ENCODE peak calls at places on chromosomes 7 and 10, in nine cellular contexts. Z is GM12892, U is spleen, O is prostate gland, F is K562, I is transverse colon, T is HCT116, N is sigmoid colon, S is stomach. C is an unnamed sample.

GRCh38 chr7:28078036-28078901 is 102.3 kb downstream of the JAZF1 start:
- DNase-seq in Z (no peak), U (no peak), O (no peak), F (peak), I (peak), T (peak), N (no peak), S (peak), C (peak)

GRCh38 chr10:11853468-11853867 is 30.3 kb downstream of the PROSER2 start:
- DNase-seq in Z (no peak), U (no peak), O (no peak), F (peak), I (no peak), T (no peak), N (peak), S (no peak), C (no peak)

GRCh38 chr7:130371059-130371458 is 9.2 kb upstream of the CPA1 start:
- DNase-seq in Z (no peak), U (no peak), O (no peak), F (no peak), I (peak), T (no peak), N (peak), S (peak), C (no peak)

GRCh38 chr10:102311025-102311420 is 65.7 kb downstream of the GBF1 start:
- DNase-seq in Z (no peak), U (no peak), O (no peak), F (no peak), I (no peak), T (no peak), N (no peak), S (no peak), C (no peak)

GRCh38 chr10:72334832-72335393 is 19.8 kb downstream of the DNAJB12 start:
- DNase-seq in Z (peak), U (peak), O (peak), F (no peak), I (peak), T (no peak), N (peak), S (peak), C (peak)

GRCh38 chr7:96310106-96310505 is 11.8 kb downstream of the SLC25A13 start:
- DNase-seq in Z (no peak), U (no peak), O (no peak), F (no peak), I (no peak), T (no peak), N (no peak), S (no peak), C (no peak)

GRCh38 chr10:79285315-79286185 is 61.7 kb upstream of the PPIF start:
- DNase-seq in Z (peak), U (no peak), O (no peak), F (no peak), I (no peak), T (no peak), N (no peak), S (no peak), C (peak)

GRCh38 chr10:67550042-67550441 is 146.0 kb downstream of the CTNNA3 start:
- DNase-seq in Z (no peak), U (no peak), O (no peak), F (no peak), I (no peak), T (no peak), N (no peak), S (no peak), C (no peak)

GRCh38 chr7:110317699-110318265 is 773.1 kb upstream of the LRRN3 start:
- DNase-seq in Z (no peak), U (no peak), O (no peak), F (no peak), I (no peak), T (peak), N (no peak), S (no peak), C (no peak)

GRCh38 chr10:79331709-79332108 is 15.6 kb upstream of the PPIF start:
- DNase-seq in Z (peak), U (peak), O (no peak), F (peak), I (no peak), T (no peak), N (no peak), S (no peak), C (no peak)

GRCh38 chr10:71238626-71239025 is 26.3 kb downstream of the UNC5B start:
- DNase-seq in Z (no peak), U (no peak), O (no peak), F (no peak), I (no peak), T (no peak), N (no peak), S (no peak), C (no peak)

GRCh38 chr10:23171232-23171876 is 20.8 kb upstream of the PTF1A start:
- DNase-seq in Z (no peak), U (no peak), O (no peak), F (peak), I (no peak), T (no peak), N (no peak), S (no peak), C (no peak)

GRCh38 chr10:96588601-96589419 is 2.0 kb upstream of the TM9SF3 start:
- DNase-seq in Z (no peak), U (no peak), O (no peak), F (no peak), I (no peak), T (no peak), N (no peak), S (no peak), C (no peak)

GRCh38 chr10:16952610-16953009 is 135.4 kb upstream of the RSU1 start:
- DNase-seq in Z (no peak), U (no peak), O (no peak), F (peak), I (no peak), T (no peak), N (no peak), S (no peak), C (no peak)

GRCh38 chr7:133556553-133556952 is 303.7 kb downstream of the EXOC4 start:
- DNase-seq in Z (no peak), U (no peak), O (no peak), F (no peak), I (no peak), T (no peak), N (no peak), S (no peak), C (no peak)

GRCh38 chr7:7176421-7177043 is 5.8 kb upstream of the C1GALT1 start:
- DNase-seq in Z (no peak), U (no peak), O (no peak), F (peak), I (no peak), T (peak), N (no peak), S (no peak), C (no peak)

GRCh38 chr7:80781146-80781545 is 137.7 kb downstream of the SEMA3C start:
- DNase-seq in Z (no peak), U (no peak), O (no peak), F (no peak), I (no peak), T (no peak), N (no peak), S (no peak), C (no peak)

GRCh38 chr7:80783177-80783687 is 135.6 kb downstream of the SEMA3C start:
- DNase-seq in Z (no peak), U (no peak), O (no peak), F (no peak), I (no peak), T (no peak), N (no peak), S (no peak), C (no peak)

GRCh38 chr7:80779456-80779855 is 139.4 kb downstream of the SEMA3C start:
- DNase-seq in Z (no peak), U (no peak), O (no peak), F (no peak), I (no peak), T (no peak), N (no peak), S (no peak), C (no peak)

GRCh38 chr7:80783688-80784327 is 135.0 kb downstream of the SEMA3C start:
- DNase-seq in Z (no peak), U (no peak), O (no peak), F (no peak), I (no peak), T (no peak), N (no peak), S (no peak), C (no peak)

DNA sequence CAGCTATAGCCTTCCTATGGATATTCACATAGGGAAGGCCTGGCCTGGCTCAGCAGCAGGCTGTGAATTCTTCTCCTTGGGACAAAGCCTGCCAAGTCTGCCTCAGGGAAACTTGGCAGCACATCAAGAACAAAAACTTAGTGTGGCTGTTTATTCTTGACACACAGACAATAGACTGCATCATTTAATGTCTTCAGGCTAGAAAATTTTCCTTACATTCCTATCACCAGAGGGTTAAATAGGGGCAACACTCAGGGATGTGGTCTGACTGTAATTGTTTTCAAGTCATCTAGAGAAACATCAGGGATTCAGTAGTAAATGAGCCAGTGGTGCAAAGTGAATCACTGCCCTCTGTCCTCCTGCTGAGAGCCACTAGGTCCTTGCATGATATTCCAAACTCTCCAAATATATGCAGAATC is 137.3 kb downstream of the SEMA3C start:
- DNase-seq in Z (no peak), U (no peak), O (peak), F (no peak), I (peak), T (peak), N (peak), S (peak), C (no peak)
- TF ChIP-seq POLR2AphosphoS5 in Z (no peak), U (no peak), O (peak), F (no peak), I (no peak), T (no peak), N (peak), S (peak), C (no peak)

GRCh38 chr7:55964261-55964801 is at the start of gene NIPSNAP2:
- DNase-seq in Z (peak), U (no peak), O (peak), F (peak), I (peak), T (peak), N (peak), S (peak), C (peak)
- TF ChIP-seq POLR2A in Z (peak), U (peak), O (no peak), F (no peak), I (no peak), T (no peak), N (no peak), S (no peak), C (no peak)

GRCh38 chr7:42878303-42878702 is 33.6 kb downstream of the C7orf25 start:
- DNase-seq in Z (no peak), U (no peak), O (no peak), F (no peak), I (no peak), T (no peak), N (no peak), S (no peak), C (no peak)
- TF ChIP-seq POLR2AphosphoS5 in Z (no peak), U (no peak), O (no peak), F (no peak), I (no peak), T (no peak), N (no peak), S (no peak), C (no peak)

GRCh38 chr7:140698477-140698876 is 2.0 kb downstream of the NDUFB2 start:
- DNase-seq in Z (no peak), U (no peak), O (no peak), F (no peak), I (no peak), T (no peak), N (no peak), S (no peak), C (no peak)

GRCh38 chr7:140695381-140695780 is 1.1 kb upstream of the NDUFB2 start:
- DNase-seq in Z (no peak), U (peak), O (no peak), F (no peak), I (no peak), T (no peak), N (peak), S (no peak), C (no peak)

GRCh38 chr7:140696024-140696678 is 357 bp upstream of the NDUFB2 start:
- DNase-seq in Z (no peak), U (peak), O (peak), F (peak), I (peak), T (peak), N (peak), S (peak), C (peak)

GRCh38 chr7:140697447-140698143 is 1.1 kb downstream of the NDUFB2 start:
- DNase-seq in Z (no peak), U (no peak), O (no peak), F (no peak), I (no peak), T (no peak), N (no peak), S (no peak), C (no peak)

GRCh38 chr7:140696679-140697446 is at the start of gene NDUFB2:
- DNase-seq in Z (peak), U (peak), O (peak), F (peak), I (peak), T (peak), N (peak), S (peak), C (peak)
- TF ChIP-seq POLR2A in Z (peak), U (no peak), O (peak), F (peak), I (peak), T (peak), N (peak), S (no peak), C (peak)

GRCh38 chr10:95333997-95334792 is 43.4 kb upstream of the PDLIM1 start:
- DNase-seq in Z (no peak), U (no peak), O (peak), F (no peak), I (peak), T (no peak), N (peak), S (peak), C (no peak)
- TF ChIP-seq POLR2AphosphoS5 in Z (no peak), U (peak), O (peak), F (no peak), I (peak), T (no peak), N (peak), S (peak), C (no peak)

DNA sequence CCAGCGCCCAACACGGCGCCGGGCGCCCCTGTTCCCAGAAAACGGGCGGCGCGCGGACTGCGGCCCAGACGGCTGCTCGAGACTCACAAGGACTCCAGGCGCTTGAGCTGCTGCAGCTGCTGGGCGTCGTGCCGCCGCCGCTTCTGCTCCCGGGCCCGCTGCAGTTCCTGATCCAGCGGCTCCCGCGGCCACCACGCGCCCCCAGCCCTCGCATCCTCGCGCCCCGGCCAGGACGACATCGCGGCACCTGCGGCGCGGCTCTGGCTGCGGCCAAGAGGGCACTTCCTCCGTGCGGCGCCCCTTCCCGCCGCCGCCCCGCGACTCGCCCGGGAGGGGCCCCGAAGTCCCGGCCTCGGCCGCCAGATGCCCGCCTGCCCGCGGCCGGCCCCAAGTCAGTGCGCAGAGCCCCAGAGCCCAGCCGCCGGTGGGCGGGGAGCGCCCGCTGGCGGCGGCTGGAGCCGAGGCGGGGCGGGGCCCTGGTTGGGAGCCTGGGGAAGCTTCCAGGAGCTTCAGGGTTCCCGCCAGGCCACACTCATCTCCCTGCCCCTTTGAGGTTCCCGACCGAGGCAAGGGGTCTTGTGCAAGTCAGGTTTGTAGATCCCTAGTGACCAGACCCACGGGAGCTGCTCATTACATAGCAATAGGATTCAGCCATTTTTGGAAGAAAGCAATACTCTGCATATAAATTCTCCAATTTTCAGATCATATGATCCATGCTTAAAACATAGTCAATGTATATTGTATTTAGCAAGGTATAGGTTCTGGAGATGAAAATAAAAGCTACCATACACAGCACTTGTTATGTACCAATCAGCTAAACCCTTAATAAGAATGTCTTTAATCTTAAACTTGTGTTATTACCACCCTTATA is 14.2 kb upstream of the FKBP9 start:
- DNase-seq in Z (peak), U (peak), O (peak), F (peak), I (peak), T (peak), N (peak), S (peak), C (peak)
- TF ChIP-seq POLR2A in Z (peak), U (peak), O (peak), F (no peak), I (peak), T (peak), N (no peak), S (no peak), C (no peak)

DNA sequence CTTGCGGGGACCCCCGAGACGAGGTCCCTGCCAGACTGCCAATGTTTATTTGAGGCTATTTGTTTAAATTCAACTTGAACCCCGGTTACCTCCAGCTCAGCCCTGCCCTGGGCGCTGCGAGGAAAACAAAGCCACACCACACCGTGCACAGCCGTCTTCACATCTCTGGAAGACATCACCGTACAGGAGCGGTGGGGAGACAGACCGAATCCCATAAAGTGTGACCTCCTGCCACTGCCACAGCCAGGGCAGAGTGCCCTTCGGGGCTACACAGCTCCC is 40.0 kb downstream of the PRKAG2 start:
- DNase-seq in Z (no peak), U (peak), O (no peak), F (no peak), I (no peak), T (no peak), N (no peak), S (no peak), C (no peak)
- TF ChIP-seq POLR2AphosphoS5 in Z (no peak), U (no peak), O (no peak), F (no peak), I (no peak), T (no peak), N (no peak), S (no peak), C (no peak)

DNA sequence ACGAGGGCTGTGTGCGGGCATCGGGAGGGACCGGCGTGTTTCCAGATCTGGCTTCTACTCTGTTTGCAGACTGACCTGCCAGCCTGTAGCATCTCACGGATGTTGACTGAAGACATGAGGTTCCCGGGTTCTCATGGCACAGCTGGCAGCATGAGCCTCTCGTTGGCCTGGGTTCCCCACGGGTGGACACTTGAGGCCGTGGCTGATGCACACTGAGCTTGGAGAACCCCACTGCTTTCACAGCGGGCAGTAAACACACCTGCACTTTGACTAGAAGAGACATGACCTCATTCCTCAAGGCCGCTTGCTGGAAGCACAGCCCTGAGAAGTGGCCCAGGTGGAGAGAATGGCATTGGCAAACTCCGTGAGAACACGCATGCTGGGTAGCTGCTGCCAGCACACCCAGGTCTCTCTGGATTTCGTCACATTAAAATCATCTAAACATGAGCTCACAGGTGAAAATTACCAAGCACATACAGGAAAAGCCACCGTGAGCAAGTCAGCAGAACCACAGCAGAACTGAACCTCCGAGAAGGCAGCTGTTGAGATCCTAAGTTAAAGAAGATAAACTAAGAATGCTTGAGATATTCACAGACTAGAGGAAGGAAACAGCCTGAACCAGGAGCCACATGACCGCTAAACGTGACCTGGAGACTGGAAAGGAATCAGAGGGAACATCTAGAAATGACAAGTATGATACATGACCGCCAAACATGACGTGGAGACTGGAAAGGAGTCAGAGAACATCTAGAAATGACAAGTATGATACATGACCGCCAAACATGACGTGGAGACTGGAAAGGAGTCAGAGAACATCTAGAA is 32.5 kb downstream of the BNIP3 start:
- DNase-seq in Z (no peak), U (peak), O (no peak), F (no peak), I (no peak), T (no peak), N (peak), S (no peak), C (no peak)
- TF ChIP-seq POLR2A in Z (no peak), U (no peak), O (no peak), F (no peak), I (no peak), T (no peak), N (no peak), S (no peak), C (no peak)

GRCh38 chr10:63670291-63670898 is 149.2 kb downstream of the REEP3 start:
- DNase-seq in Z (no peak), U (no peak), O (no peak), F (no peak), I (no peak), T (no peak), N (no peak), S (no peak), C (no peak)
- TF ChIP-seq POLR2AphosphoS5 in Z (no peak), U (no peak), O (peak), F (no peak), I (peak), T (no peak), N (peak), S (peak), C (no peak)

DNA sequence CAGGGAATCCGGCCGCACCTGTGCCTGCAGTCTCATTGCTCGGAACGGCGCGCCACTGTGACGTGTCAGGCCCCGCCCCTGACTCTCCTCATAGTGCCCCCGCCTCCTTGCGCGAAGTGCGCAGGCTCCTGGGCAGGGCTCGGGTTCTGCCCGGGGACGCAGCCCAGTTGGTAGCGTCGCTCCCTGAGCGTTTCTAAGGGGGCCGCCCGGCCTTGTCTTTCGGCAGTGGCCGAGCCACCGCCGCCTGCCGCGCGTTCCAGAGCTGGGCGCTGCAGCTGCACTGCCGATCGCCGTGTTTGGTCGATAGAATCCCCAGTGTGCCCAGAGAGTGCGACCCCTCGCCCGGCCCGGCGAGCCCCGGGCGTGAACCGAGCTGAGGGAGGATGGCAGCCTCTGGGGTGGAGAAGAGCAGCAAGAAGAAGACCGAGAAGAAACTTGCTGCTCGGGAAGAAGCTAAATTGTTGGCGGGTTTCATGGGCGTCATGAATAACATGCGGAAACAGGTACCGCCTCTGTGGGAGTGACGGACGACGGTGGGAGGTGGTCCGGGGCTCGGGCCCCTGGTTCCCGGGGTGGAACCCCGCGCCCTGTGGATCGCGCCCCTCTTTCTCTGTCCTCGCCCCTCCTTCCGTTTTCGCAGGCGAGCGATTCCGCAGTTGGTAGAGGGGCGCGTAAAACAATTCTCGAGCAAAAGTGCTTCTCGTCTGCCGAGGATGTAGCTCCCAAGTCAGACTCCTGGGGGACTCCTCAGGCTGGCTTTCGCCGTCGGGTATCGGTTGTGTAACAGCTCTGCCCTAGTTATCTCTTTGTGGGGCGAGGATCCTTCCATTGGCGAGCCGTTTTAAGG is at the start of gene KLHL7:
- DNase-seq in Z (peak), U (peak), O (peak), F (peak), I (peak), T (peak), N (peak), S (peak), C (peak)
- TF ChIP-seq POLR2A in Z (peak), U (peak), O (peak), F (peak), I (peak), T (peak), N (peak), S (no peak), C (peak)

C was measured in GM12891.